ENCODE peak calls at places on chromosomes 13 and 19, in six cellular contexts. C, T, P, U, M and H are unnamed samples. For H3K27me3, the result is how much of the 10 kb centered on the place peaks cover.

GRCh38 chr19:8506402-8506957 is 4.0 kb upstream of the PRAM1 start:
- DNase-seq in T (no peak), U (no peak), M (no peak), C (no peak), P (no peak), H (peak)

GRCh38 chr19:29685326-29685725 is 20.1 kb downstream of the PLEKHF1 start:
- DNase-seq in T (no peak), P (no peak), U (no peak), M (no peak), C (no peak), H (no peak)

GRCh38 chr13:105997436-105998232 is 537.8 kb downstream of the EFNB2 start:
- DNase-seq in M (no peak), P (no peak), U (no peak), C (no peak), T (no peak), H (no peak)

GRCh38 chr13:20006206-20006605 is 47.7 kb downstream of the ZMYM2 start:
- DNase-seq in P (no peak), U (no peak), T (no peak), M (no peak), C (no peak), H (no peak)

GRCh38 chr19:4889034-4889825 is 13.5 kb downstream of the ARRDC5 start:
- DNase-seq in M (no peak), C (no peak), P (no peak), T (no peak), U (no peak), H (no peak)

GRCh38 chr13:99386911-99387788 is 80.0 kb upstream of the GPR183 start:
- DNase-seq in M (peak), T (peak), C (peak), U (peak), P (peak), H (peak)

GRCh38 chr13:42246541-42246940 is 25.4 kb upstream of the AKAP11 start:
- DNase-seq in C (no peak), P (no peak), T (no peak), U (no peak), M (no peak), H (no peak)

GRCh38 chr13:107881362-107881761 is 334.0 kb downstream of the LIG4 start:
- DNase-seq in P (no peak), C (no peak), U (no peak), T (no peak), M (no peak), H (no peak)

GRCh38 chr13:112664501-112665203 is 25.2 kb upstream of the ATP11A start:
- DNase-seq in P (no peak), C (no peak), T (no peak), U (no peak), M (no peak), H (no peak)

GRCh38 chr13:26541678-26542553 is 15.6 kb upstream of the WASF3 start:
- DNase-seq in M (no peak), P (no peak), C (no peak), U (no peak), T (no peak), H (no peak)

GRCh38 chr13:21234537-21234936 is 58.1 kb downstream of the MRPL57 start:
- DNase-seq in C (no peak), U (no peak), M (no peak), T (no peak), P (no peak), H (peak)

GRCh38 chr19:14021474-14021873 is 6.5 kb upstream of the RLN3 start:
- DNase-seq in U (no peak), T (no peak), C (no peak), M (no peak), P (no peak), H (no peak)

GRCh38 chr13:89923052-89923451 is 1424.4 kb upstream of the MIR17HG start:
- DNase-seq in M (no peak), C (no peak), U (no peak), P (no peak), T (no peak), H (no peak)

GRCh38 chr19:10256551-10256950 is 4.5 kb downstream of the MRPL4 start:
- DNase-seq in P (no peak), U (no peak), T (no peak), C (no peak), M (no peak), H (no peak)

GRCh38 chr13:111482806-111483620 is 162.6 kb downstream of the TEX29 start:
- DNase-seq in T (no peak), P (no peak), C (no peak), M (no peak), U (no peak), H (no peak)
- H3K27me3 ChIP-seq in T (under half), P (under half), C (under half), M (under half), U (under half), H (half or more)

GRCh38 chr19:41944336-41944735 is 14.8 kb downstream of the RABAC1 start:
- DNase-seq in C (no peak), P (no peak), U (no peak), T (no peak), M (no peak), H (no peak)
- H3K4me3 ChIP-seq in C (no peak), P (no peak), U (no peak), T (no peak), M (no peak), H (no peak)

DNA sequence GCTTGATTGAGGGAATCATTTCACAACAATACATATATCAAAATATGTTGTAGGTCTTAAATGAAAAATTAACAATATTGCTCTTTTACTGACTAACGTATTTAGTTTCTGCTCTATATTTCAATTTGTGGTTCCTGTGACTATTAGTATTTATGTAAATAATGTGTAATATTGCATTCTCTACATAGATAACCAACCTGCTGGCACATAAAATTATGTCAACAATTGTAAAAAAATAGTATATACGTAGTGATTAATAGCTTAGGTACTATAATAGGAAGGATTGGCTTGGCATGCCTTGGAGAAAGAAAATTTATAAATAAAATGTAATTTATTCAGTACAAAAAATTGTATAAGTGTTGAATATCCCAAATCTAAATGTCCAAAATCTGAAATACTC is 1336.1 kb downstream of the PCDH9 start:
- DNase-seq in T (no peak), M (no peak), C (no peak), P (no peak), U (no peak), H (no peak)
- H3K27me3 ChIP-seq in T (under half), M (under half), C (under half), P (under half), U (under half), H (under half)

GRCh38 chr13:43764349-43764748 is 22.4 kb downstream of the ENOX1 start:
- DNase-seq in T (no peak), M (no peak), U (no peak), P (no peak), C (no peak), H (no peak)
- H3K4me3 ChIP-seq in T (no peak), M (no peak), U (no peak), P (no peak), C (no peak), H (no peak)

GRCh38 chr13:33828431-33829129 is 10.6 kb downstream of the RFC3 start:
- DNase-seq in P (no peak), U (no peak), M (no peak), C (no peak), T (no peak), H (no peak)

GRCh38 chr13:33838567-33839131 is 20.7 kb downstream of the RFC3 start:
- DNase-seq in P (no peak), U (no peak), T (no peak), C (no peak), M (no peak), H (no peak)

GRCh38 chr13:33827152-33827551 is 9.2 kb downstream of the RFC3 start:
- DNase-seq in M (no peak), T (no peak), C (no peak), U (no peak), P (no peak), H (no peak)

GRCh38 chr13:33832872-33833271 is 14.9 kb downstream of the RFC3 start:
- DNase-seq in T (no peak), C (no peak), M (no peak), U (no peak), P (no peak), H (no peak)
- H3K27me3 ChIP-seq in T (under half), C (under half), M (under half), U (under half), P (under half), H (under half)

GRCh38 chr19:2962018-2962670 is 15.2 kb upstream of the TLE6 start:
- DNase-seq in U (peak), M (peak), C (peak), T (peak), P (peak), H (peak)
- H3K4me3 ChIP-seq in U (peak), M (no peak), C (no peak), T (no peak), P (no peak), H (no peak)